ENCODE peak calls at places on chromosomes 4 and X, in four cellular contexts. One of them, this sample, is unnamed. For H3K4me1, the result is how much of the 10 kb centered on the place peaks cover.

GRCh38 chr4:70556856-70557255 is 35.2 kb upstream of the AMBN start:
- DNase-seq in IMR-90: peak
- DNase-seq in mesendoderm: no peak
- DNase-seq in H1: no peak
- DNase-seq in this sample: no peak

GRCh38 chrX:20217906-20218305 is 48.8 kb downstream of the RPS6KA3 start:
- DNase-seq in IMR-90: no peak
- DNase-seq in mesendoderm: peak
- DNase-seq in H1: no peak
- DNase-seq in this sample: no peak

GRCh38 chr4:181757921-181758320 is 485.3 kb upstream of the TENM3 start:
- DNase-seq in IMR-90: no peak
- DNase-seq in mesendoderm: no peak
- DNase-seq in H1: no peak
- DNase-seq in this sample: no peak

GRCh38 chrX:131402124-131402811 is 113.2 kb upstream of the IGSF1 start:
- DNase-seq in IMR-90: no peak
- DNase-seq in mesendoderm: no peak
- DNase-seq in H1: no peak
- DNase-seq in this sample: no peak

GRCh38 chrX:112997991-112998390 is 157.4 kb upstream of the AMOT start:
- DNase-seq in IMR-90: no peak
- DNase-seq in mesendoderm: peak
- DNase-seq in H1: no peak
- DNase-seq in this sample: no peak

GRCh38 chr4:18676136-18676922 is 654.8 kb upstream of the LCORL start:
- DNase-seq in IMR-90: no peak
- DNase-seq in mesendoderm: no peak
- DNase-seq in H1: no peak
- DNase-seq in this sample: no peak

GRCh38 chrX:119272882-119273806 is 37.1 kb downstream of the PGRMC1 start:
- DNase-seq in IMR-90: peak
- DNase-seq in mesendoderm: peak
- DNase-seq in H1: peak
- DNase-seq in this sample: peak

GRCh38 chrX:70481871-70482270 is 37.2 kb downstream of the DLG3 start:
- DNase-seq in IMR-90: no peak
- DNase-seq in mesendoderm: no peak
- DNase-seq in H1: no peak
- DNase-seq in this sample: no peak

GRCh38 chrX:38675856-38676255 is 114.5 kb downstream of the TSPAN7 start:
- DNase-seq in IMR-90: no peak
- DNase-seq in mesendoderm: no peak
- DNase-seq in H1: no peak
- DNase-seq in this sample: no peak

GRCh38 chr4:130814896-130815295 is 1718.9 kb downstream of the C4orf33 start:
- DNase-seq in IMR-90: no peak
- DNase-seq in mesendoderm: no peak
- DNase-seq in H1: no peak
- DNase-seq in this sample: no peak

GRCh38 chrX:139642241-139642927 is 65.6 kb downstream of the MCF2 start:
- DNase-seq in IMR-90: no peak
- DNase-seq in mesendoderm: peak
- DNase-seq in H1: no peak
- DNase-seq in this sample: peak

GRCh38 chrX:139647597-139647996 is 60.4 kb downstream of the MCF2 start:
- DNase-seq in IMR-90: no peak
- DNase-seq in mesendoderm: no peak
- DNase-seq in H1: no peak
- DNase-seq in this sample: no peak
- H4K5ac ChIP-seq in IMR-90: no peak
- H4K5ac ChIP-seq in mesendoderm: no peak
- H4K5ac ChIP-seq in H1: no peak
- H4K5ac ChIP-seq in this sample: no peak

GRCh38 chr4:3432381-3432790 is 9.4 kb upstream of the HGFAC start:
- DNase-seq in IMR-90: no peak
- DNase-seq in mesendoderm: no peak
- DNase-seq in H1: no peak
- DNase-seq in this sample: no peak
- H3K23ac ChIP-seq in IMR-90: no peak
- H3K23ac ChIP-seq in mesendoderm: no peak
- H3K23ac ChIP-seq in H1: no peak
- H3K23ac ChIP-seq in this sample: no peak

GRCh38 chrX:50198348-50198747 is 2.5 kb downstream of the AKAP4 start:
- DNase-seq in IMR-90: no peak
- DNase-seq in mesendoderm: peak
- DNase-seq in H1: no peak
- DNase-seq in this sample: no peak
- H3K4me1 ChIP-seq in IMR-90: under half
- H3K4me1 ChIP-seq in mesendoderm: under half
- H3K4me1 ChIP-seq in H1: under half
- H3K4me1 ChIP-seq in this sample: under half

DNA sequence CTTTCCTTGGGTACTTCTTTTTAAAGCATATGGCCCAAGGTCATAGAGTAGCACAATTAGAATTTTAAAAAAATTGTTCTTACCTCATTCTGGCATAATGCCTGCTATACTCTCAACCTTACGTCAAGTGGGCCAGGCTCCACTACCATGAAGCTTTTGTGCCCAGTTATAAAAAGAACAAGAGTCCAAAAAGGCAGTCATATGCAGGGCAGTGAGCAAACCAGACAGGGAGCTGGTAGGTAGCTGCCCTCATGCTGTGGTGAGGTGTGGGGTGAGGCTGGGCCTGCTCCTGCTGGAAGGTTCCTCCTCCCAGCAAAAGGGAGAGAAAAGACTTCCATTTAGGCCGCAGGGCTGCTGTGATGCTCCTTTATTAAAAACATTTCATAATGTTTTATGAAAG is 64.4 kb upstream of the UCP1 start:
- DNase-seq in IMR-90: no peak
- DNase-seq in mesendoderm: no peak
- DNase-seq in H1: no peak
- DNase-seq in this sample: no peak
- H4K5ac ChIP-seq in IMR-90: no peak
- H4K5ac ChIP-seq in mesendoderm: no peak
- H4K5ac ChIP-seq in H1: no peak
- H4K5ac ChIP-seq in this sample: no peak

DNA sequence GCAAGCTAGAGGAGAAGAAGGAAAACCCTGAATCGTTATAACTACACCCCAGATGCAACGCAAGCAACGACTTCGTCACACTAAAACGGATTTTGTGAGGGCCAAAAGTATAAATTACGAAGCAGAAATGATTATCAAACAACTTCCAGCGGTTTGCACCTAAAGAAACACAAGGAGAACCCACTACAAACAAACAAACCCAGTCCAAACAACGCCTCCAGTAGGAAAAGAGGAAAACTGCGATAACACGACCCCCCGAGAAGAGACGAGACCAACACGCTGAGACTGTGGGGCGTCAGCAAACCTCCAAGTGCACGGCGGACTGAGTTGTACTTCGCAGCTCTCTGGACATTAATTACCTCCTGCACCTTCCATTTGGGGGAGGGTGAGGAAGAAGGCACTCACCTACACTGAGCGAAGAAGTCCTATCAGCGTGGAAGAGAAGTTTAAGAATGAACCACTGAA is at the start of gene MAB21L2:
- DNase-seq in IMR-90: peak
- DNase-seq in mesendoderm: peak
- DNase-seq in H1: no peak
- DNase-seq in this sample: peak
- H3K23ac ChIP-seq in IMR-90: peak
- H3K23ac ChIP-seq in mesendoderm: no peak
- H3K23ac ChIP-seq in H1: no peak
- H3K23ac ChIP-seq in this sample: no peak

DNA sequence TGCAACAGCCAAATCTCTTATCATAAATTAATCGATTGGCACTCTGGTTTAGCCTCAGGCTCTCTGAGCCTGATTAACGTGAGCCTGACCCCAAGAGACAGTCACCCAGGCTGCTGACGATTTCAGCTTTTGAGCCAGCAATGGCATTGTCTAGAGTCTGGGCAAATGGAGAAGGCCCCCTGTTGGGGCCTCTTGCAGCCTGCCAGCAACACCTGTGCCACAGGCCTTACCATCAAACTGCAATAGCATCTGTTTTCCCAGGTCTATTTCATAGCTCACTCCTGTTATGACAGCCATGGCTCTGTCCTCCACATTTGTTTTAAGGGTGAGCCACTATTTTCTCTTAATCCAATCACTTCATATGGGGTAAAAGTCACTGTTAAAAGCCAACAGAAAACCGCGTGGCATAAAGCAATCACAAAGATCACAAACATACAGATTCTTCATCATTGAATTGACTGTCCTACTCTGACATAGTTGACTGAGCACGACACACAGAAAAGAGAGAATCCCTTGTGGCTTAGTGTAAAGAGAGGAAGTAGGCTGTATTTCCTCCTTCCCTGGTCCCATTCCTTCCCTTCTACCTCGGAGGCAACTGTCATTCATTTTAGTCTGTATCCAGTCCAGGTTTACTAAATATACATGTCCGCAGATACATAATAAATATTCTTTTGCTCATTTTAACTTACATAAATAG is 47.8 kb downstream of the SLC9A7 start:
- DNase-seq in IMR-90: no peak
- DNase-seq in mesendoderm: no peak
- DNase-seq in H1: no peak
- DNase-seq in this sample: no peak
- H3K4me1 ChIP-seq in IMR-90: under half
- H3K4me1 ChIP-seq in mesendoderm: under half
- H3K4me1 ChIP-seq in H1: under half
- H3K4me1 ChIP-seq in this sample: under half

GRCh38 chr4:1401409-1402020 is 4.7 kb downstream of the NKX1-1 start:
- DNase-seq in IMR-90: no peak
- DNase-seq in mesendoderm: no peak
- DNase-seq in H1: no peak
- DNase-seq in this sample: peak
- H4K5ac ChIP-seq in IMR-90: no peak
- H4K5ac ChIP-seq in mesendoderm: no peak
- H4K5ac ChIP-seq in H1: no peak
- H4K5ac ChIP-seq in this sample: no peak

DNA sequence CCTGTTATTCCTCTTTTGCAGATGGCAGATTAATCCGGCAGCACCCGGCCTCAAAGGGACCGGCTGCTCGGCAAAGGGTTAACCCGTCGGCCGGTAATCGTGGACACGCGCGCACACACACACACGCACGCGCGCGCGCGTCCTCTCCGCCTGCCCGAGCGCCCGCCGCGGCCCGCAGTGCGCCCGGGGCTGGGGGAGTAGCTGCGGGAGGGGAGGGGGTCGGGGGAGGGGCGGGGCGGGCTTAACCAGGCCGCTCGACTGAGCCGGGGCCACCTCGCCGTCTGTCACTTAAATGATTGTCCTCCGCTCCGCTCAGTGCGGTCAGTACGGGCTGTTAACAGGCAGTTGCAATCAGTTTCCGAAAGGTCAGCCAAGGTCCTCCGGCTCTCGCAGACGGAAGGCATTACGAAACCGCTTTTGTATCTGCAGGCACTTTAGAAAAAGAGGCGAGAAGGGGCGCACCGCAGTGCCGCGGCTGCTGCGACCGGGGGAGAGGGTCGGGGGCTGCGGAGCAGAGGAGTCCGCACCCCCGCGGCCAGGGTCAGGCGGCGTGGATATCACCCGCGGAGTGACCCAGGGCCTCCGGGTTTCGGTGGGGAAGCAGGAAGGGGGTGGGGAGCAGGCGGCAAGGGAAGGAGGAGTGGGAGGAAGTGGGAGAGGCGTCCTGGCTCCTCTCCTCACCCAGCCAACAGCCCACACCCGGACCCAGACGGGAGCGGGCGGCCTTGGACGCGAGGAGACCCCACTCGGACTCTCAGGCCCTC is 57.3 kb upstream of the BCOR start:
- DNase-seq in IMR-90: peak
- DNase-seq in mesendoderm: peak
- DNase-seq in H1: no peak
- DNase-seq in this sample: peak
- H3K23ac ChIP-seq in IMR-90: no peak
- H3K23ac ChIP-seq in mesendoderm: no peak
- H3K23ac ChIP-seq in H1: no peak
- H3K23ac ChIP-seq in this sample: no peak

GRCh38 chr4:8225704-8226443 is 26.8 kb downstream of the SH3TC1 start:
- DNase-seq in IMR-90: no peak
- DNase-seq in mesendoderm: peak
- DNase-seq in H1: no peak
- DNase-seq in this sample: peak
- H3K4me1 ChIP-seq in IMR-90: under half
- H3K4me1 ChIP-seq in mesendoderm: under half
- H3K4me1 ChIP-seq in H1: under half
- H3K4me1 ChIP-seq in this sample: under half

GRCh38 chr4:98446499-98447375 is 185.6 kb downstream of the RAP1GDS1 start:
- DNase-seq in IMR-90: peak
- DNase-seq in mesendoderm: no peak
- DNase-seq in H1: no peak
- DNase-seq in this sample: no peak

GRCh38 chr4:98448923-98449322 is 187.7 kb downstream of the RAP1GDS1 start:
- DNase-seq in IMR-90: no peak
- DNase-seq in mesendoderm: no peak
- DNase-seq in H1: no peak
- DNase-seq in this sample: no peak

GRCh38 chr4:98444371-98444770 is 183.2 kb downstream of the RAP1GDS1 start:
- DNase-seq in IMR-90: no peak
- DNase-seq in mesendoderm: no peak
- DNase-seq in H1: no peak
- DNase-seq in this sample: no peak

GRCh38 chr4:98452091-98452490 is 190.9 kb downstream of the RAP1GDS1 start:
- DNase-seq in IMR-90: peak
- DNase-seq in mesendoderm: no peak
- DNase-seq in H1: no peak
- DNase-seq in this sample: no peak

GRCh38 chr4:98447648-98448047 is 186.5 kb downstream of the RAP1GDS1 start:
- DNase-seq in IMR-90: no peak
- DNase-seq in mesendoderm: peak
- DNase-seq in H1: no peak
- DNase-seq in this sample: no peak
- H4K5ac ChIP-seq in IMR-90: no peak
- H4K5ac ChIP-seq in mesendoderm: no peak
- H4K5ac ChIP-seq in H1: no peak
- H4K5ac ChIP-seq in this sample: no peak